ENCODE peak calls at places on chromosome 10, in five cellular contexts. V, E, S, B and O are unnamed samples.

GRCh38 chr10:110305767-110306451 is 1.2 kb upstream of the SMNDC1 start:
- DNase-seq in B (no peak), V (peak), E (peak), S (peak), O (peak)

GRCh38 chr10:112246-112645 is 23.0 kb upstream of the ZMYND11 start:
- DNase-seq in B (no peak), E (peak), V (no peak), S (no peak), O (peak)

GRCh38 chr10:86385806-86386205 is 19.2 kb upstream of the GRID1 start:
- DNase-seq in B (no peak), S (no peak), V (no peak), E (no peak), O (no peak)

GRCh38 chr10:35079763-35080162 is 10.4 kb downstream of the CUL2 start:
- DNase-seq in S (peak), E (no peak), B (no peak), V (no peak), O (no peak)

GRCh38 chr10:92839191-92840085 is 8.9 kb upstream of the EXOC6 start:
- DNase-seq in B (peak), S (peak), V (no peak), E (peak), O (peak)

GRCh38 chr10:77603529-77603927 is 34.1 kb downstream of the KCNMA1 start:
- DNase-seq in E (no peak), B (no peak), S (peak), V (no peak), O (no peak)

GRCh38 chr10:16470747-16471146 is 33.9 kb downstream of the PTER start:
- DNase-seq in V (no peak), S (no peak), E (no peak), B (no peak), O (no peak)

GRCh38 chr10:103917326-103918052 is 495 bp downstream of the STN1 start:
- DNase-seq in V (no peak), S (peak), B (peak), E (peak), O (peak)

GRCh38 chr10:13648425-13648824 is 61.7 kb downstream of the PRPF18 start:
- DNase-seq in S (no peak), E (no peak), B (no peak), V (no peak), O (no peak)

GRCh38 chr10:21427804-21428481 is 97.5 kb downstream of the SKIDA1 start:
- DNase-seq in V (peak), B (no peak), S (no peak), E (peak), O (no peak)

GRCh38 chr10:73883553-73883952 is 9.2 kb upstream of the CAMK2G start:
- DNase-seq in B (no peak), V (no peak), S (no peak), E (no peak), O (no peak)

GRCh38 chr10:125407000-125407502 is 246.7 kb upstream of the CTBP2 start:
- DNase-seq in S (peak), B (no peak), E (no peak), V (no peak), O (peak)

GRCh38 chr10:132362151-132362611 is 30.2 kb downstream of the LRRC27 start:
- DNase-seq in S (no peak), B (no peak), E (no peak), V (no peak), O (no peak)

GRCh38 chr10:49398000-49398861 is 2.3 kb upstream of the DRGX start:
- DNase-seq in V (peak), E (no peak), B (peak), S (peak), O (peak)

GRCh38 chr10:127299956-127300689 is 103.7 kb upstream of the INSYN2A start:
- DNase-seq in B (no peak), V (no peak), S (no peak), E (no peak), O (no peak)

GRCh38 chr10:3350205-3350604 is 177.6 kb upstream of the PITRM1 start:
- DNase-seq in B (no peak), V (no peak), E (no peak), S (no peak), O (no peak)

GRCh38 chr10:49643296-49644034 is 29.6 kb downstream of the CHAT start:
- DNase-seq in B (no peak), V (no peak), S (no peak), E (no peak), O (no peak)

GRCh38 chr10:86711957-86712708 is 43.8 kb downstream of the LDB3 start:
- DNase-seq in B (peak), S (no peak), E (no peak), V (peak), O (peak)

GRCh38 chr10:103637855-103638561 is 144.5 kb downstream of the NEURL1 start:
- DNase-seq in E (no peak), V (no peak), B (peak), S (peak), O (peak)

GRCh38 chr10:77513783-77514331 is 123.8 kb downstream of the KCNMA1 start:
- DNase-seq in B (no peak), S (peak), E (peak), V (no peak), O (peak)

GRCh38 chr10:130359711-130360110 is 223.5 kb downstream of the GLRX3 start:
- DNase-seq in B (no peak), E (no peak), S (no peak), V (no peak), O (no peak)

GRCh38 chr10:50281210-50281966 is 30.1 kb upstream of the ASAH2 start:
- DNase-seq in V (no peak), S (no peak), B (no peak), E (no peak), O (no peak)

GRCh38 chr10:49272251-49273081 is 26.5 kb upstream of the C10orf71 start:
- DNase-seq in B (peak), V (no peak), S (peak), E (no peak), O (no peak)

GRCh38 chr10:122132331-122132755 is 138.8 kb upstream of the BTBD16 start:
- DNase-seq in V (no peak), S (no peak), E (no peak), B (no peak), O (peak)